ENCODE peak calls at places on chromosomes 3 and 15, in five cellular contexts. V, Y, H, B and A are unnamed samples.

GRCh38 chr3:98733778-98734281 is 29.3 kb upstream of the ST3GAL6 start:
- DNase-seq in V (no peak), H (no peak), Y (no peak), B (no peak), A (no peak)

GRCh38 chr15:82950746-82951370 is 1.7 kb downstream of the HOMER2 start:
- DNase-seq in V (no peak), H (no peak), B (no peak), Y (no peak), A (no peak)

GRCh38 chr15:77083381-77084160 is 12.7 kb upstream of the TSPAN3 start:
- DNase-seq in B (peak), H (peak), Y (peak), V (peak), A (peak)

GRCh38 chr3:35291837-35292236 is 347.5 kb upstream of the ARPP21 start:
- DNase-seq in V (no peak), Y (no peak), H (no peak), B (no peak), A (no peak)

GRCh38 chr3:108153451-108153981 is 62.7 kb upstream of the CD47 start:
- DNase-seq in Y (no peak), H (peak), B (no peak), V (no peak), A (peak)

GRCh38 chr15:36996538-36997181 is 103.7 kb downstream of the MEIS2 start:
- DNase-seq in B (no peak), H (no peak), Y (no peak), V (no peak), A (no peak)

GRCh38 chr15:42157981-42158765 is 1.7 kb upstream of the PLA2G4F start:
- DNase-seq in B (no peak), Y (no peak), H (peak), V (no peak), A (no peak)

GRCh38 chr15:69074843-69075224 is 60.3 kb downstream of the NOX5 start:
- DNase-seq in Y (no peak), V (no peak), B (no peak), H (no peak), A (no peak)

GRCh38 chr3:64225695-64226499 is 631 bp upstream of the PRICKLE2 start:
- DNase-seq in V (no peak), B (no peak), Y (no peak), H (peak), A (no peak)